ENCODE peak calls at places on chromosomes 16 and 17, in eight cellular contexts. O is IMR-90; C is RWPE1; F is tibial nerve; J is activated CD8-positive, alpha-beta T cell treated with anti-CD3 and anti-CD28 coated beads for 36 hours; L is fibroblast of pulmonary artery; I is cardiac fibroblast; E is endothelial cell. H is an unnamed sample.

GRCh38 chr16:86942469-86943175 is 364.3 kb downstream of the FOXL1 start:
- DNase-seq in O (no peak), C (no peak), F (no peak), J (no peak), L (peak; percentile 49), I (no peak), E (no peak), H (no peak)

GRCh38 chr16:24315343-24315742 is 59.2 kb downstream of the CACNG3 start:
- DNase-seq in O (no peak), C (no peak), F (no peak), J (no peak), L (no peak), I (no peak), E (no peak), H (no peak)

GRCh38 chr16:14302399-14303181 is 231.5 kb downstream of the MRTFB start:
- DNase-seq in O (no peak), C (no peak), F (no peak), J (peak; percentile 37), L (no peak), I (no peak), E (peak; percentile 45), H (peak; percentile 64)

GRCh38 chr16:72501739-72502653 is 330.0 kb upstream of the PMFBP1 start:
- DNase-seq in O (peak; percentile 79), C (peak; percentile 57), F (peak; percentile 28), J (peak; percentile 70), L (peak; percentile 90), I (peak; percentile 88), E (peak; percentile 68), H (peak; percentile 64)

GRCh38 chr17:29581583-29582253 is 7.7 kb downstream of the GIT1 start:
- DNase-seq in O (no peak), C (peak; percentile 86), F (no peak), J (no peak), L (no peak), I (no peak), E (no peak), H (no peak)

GRCh38 chr17:67476787-67477335 is 99.8 kb downstream of the PITPNC1 start:
- DNase-seq in O (no peak), C (no peak), F (no peak), J (peak; percentile 59), L (no peak), I (no peak), E (no peak), H (no peak)

GRCh38 chr17:3885970-3886369 is 6.9 kb downstream of the CAMKK1 start:
- DNase-seq in O (peak; percentile 70), C (no peak), F (no peak), J (no peak), L (peak; percentile 66), I (peak; percentile 76), E (no peak), H (no peak)

GRCh38 chr17:32341141-32341856 is 674 bp downstream of the C17orf75 start:
- DNase-seq in O (no peak), C (no peak), F (no peak), J (peak; percentile 75), L (no peak), I (peak; percentile 36), E (no peak), H (peak; percentile 57)

GRCh38 chr16:2817496-2818277 is 650 bp downstream of the PRSS21 start:
- DNase-seq in O (no peak), C (no peak), F (no peak), J (peak; percentile 22), L (no peak), I (no peak), E (no peak), H (no peak)

GRCh38 chr17:60137731-60138130 is 12.0 kb upstream of the CA4 start:
- DNase-seq in O (no peak), C (no peak), F (no peak), J (no peak), L (no peak), I (no peak), E (no peak), H (no peak)

GRCh38 chr16:75011634-75012307 is 12.9 kb downstream of the ZNRF1 start:
- DNase-seq in O (peak; percentile 92), C (peak; percentile 91), F (no peak), J (peak; percentile 78), L (peak; percentile 85), I (peak; percentile 96), E (no peak), H (peak; percentile 63)

GRCh38 chr17:80433916-80434666 is 19.1 kb downstream of the ENDOV start:
- DNase-seq in O (peak; percentile 63), C (no peak), F (no peak), J (no peak), L (no peak), I (no peak), E (no peak), H (no peak)

GRCh38 chr16:89687092-89687940 is 827 bp downstream of the CDK10 start:
- DNase-seq in O (peak; percentile 52), C (peak; percentile 32), F (no peak), J (peak; percentile 36), L (peak; percentile 25), I (peak; percentile 49), E (no peak), H (peak; percentile 57)

GRCh38 chr17:57210224-57210553 is 46.1 kb upstream of the MSI2 start:
- DNase-seq in O (no peak), C (peak; percentile 61), F (no peak), J (no peak), L (no peak), I (peak; percentile 49), E (no peak), H (no peak)

GRCh38 chr17:80154166-80154565 is 7.2 kb upstream of the EIF4A3 start:
- DNase-seq in O (no peak), C (no peak), F (no peak), J (no peak), L (no peak), I (no peak), E (no peak), H (no peak)

GRCh38 chr17:13337864-13338371 is 263.8 kb downstream of the HS3ST3A1 start:
- DNase-seq in O (peak; percentile 78), C (peak; percentile 50), F (no peak), J (peak; percentile 26), L (peak; percentile 82), I (peak; percentile 88), E (peak; percentile 23), H (peak; percentile 22)

GRCh38 chr16:1458977-1459341 is 14.6 kb upstream of the CCDC154 start:
- DNase-seq in O (no peak), C (no peak), F (no peak), J (no peak), L (no peak), I (no peak), E (no peak), H (peak; percentile 80)
- TF ChIP-seq CTCF in O (no peak), C (no peak), F (no peak), J (no peak), L (no peak), I (no peak), E (no peak), H (no peak)

GRCh38 chr16:11871193-11871592 is 19.9 kb upstream of the RSL1D1 start:
- DNase-seq in O (peak; percentile 30), C (no peak), F (no peak), J (no peak), L (peak; percentile 37), I (peak; percentile 56), E (peak; percentile 45), H (no peak)
- TF ChIP-seq CTCF in O (peak; percentile 7), C (peak; percentile 7), F (no peak), J (no peak), L (peak; percentile 8), I (peak; percentile 18), E (peak; percentile 20), H (no peak)

DNA sequence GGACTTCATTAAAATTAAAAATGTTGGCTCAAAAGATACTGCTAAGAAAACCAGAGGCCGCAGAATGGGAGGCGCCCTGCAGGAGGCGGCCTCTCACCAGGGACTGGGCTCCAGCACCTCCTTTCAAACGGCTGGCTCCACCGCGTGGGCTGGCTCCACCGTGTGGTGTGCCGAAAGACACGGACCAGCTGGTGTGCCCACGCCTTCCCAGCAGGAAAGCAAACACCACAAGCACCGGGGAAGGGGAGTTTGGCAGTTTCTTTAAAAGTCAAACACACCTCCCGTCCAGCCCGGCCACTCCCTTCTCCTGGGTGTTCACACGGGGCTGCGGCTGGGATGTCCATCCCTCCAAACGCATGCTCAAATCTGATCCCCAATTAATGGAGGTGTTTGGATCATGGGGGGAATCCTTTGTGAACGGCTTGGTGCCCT is 13.9 kb downstream of the HAGH start:
- DNase-seq in O (peak; percentile 85), C (peak; percentile 29), F (no peak), J (peak; percentile 79), L (peak; percentile 89), I (peak; percentile 72), E (peak; percentile 52), H (peak; percentile 59)
- TF ChIP-seq CTCF in O (peak; percentile 87), C (peak; percentile 70), F (peak; percentile 17), J (peak; percentile 57), L (peak; percentile 63), I (peak; percentile 57), E (peak; percentile 35), H (peak; percentile 22)

GRCh38 chr17:34517406-34517805 is 62.0 kb upstream of the TMEM132E start:
- DNase-seq in O (no peak), C (no peak), F (no peak), J (no peak), L (no peak), I (no peak), E (no peak), H (no peak)

DNA sequence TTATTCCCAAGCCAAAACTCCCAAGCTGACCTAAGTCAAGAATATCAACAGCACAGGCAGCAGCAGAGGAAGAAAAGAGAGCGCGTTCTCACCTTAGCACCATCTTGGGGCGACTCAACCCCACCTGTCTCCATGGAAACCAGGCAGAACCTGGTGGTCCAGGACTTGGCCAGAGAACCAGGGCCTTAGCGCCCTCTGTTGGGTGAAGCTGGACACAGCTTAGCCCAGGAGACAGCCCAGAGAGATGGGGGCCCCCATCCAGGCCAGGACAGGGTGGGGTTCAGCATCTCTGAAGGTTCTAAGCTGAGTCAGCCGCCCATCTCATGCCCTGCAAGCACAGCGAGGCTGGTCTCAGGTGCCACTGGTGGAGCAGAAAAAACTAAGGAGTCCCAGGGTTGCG is 60.1 kb upstream of the TMEM132E start:
- DNase-seq in O (no peak), C (no peak), F (no peak), J (peak; percentile 52), L (no peak), I (no peak), E (peak; percentile 60), H (peak; percentile 45)
- TF ChIP-seq CTCF in O (peak; percentile 10), C (no peak), F (peak; percentile 11), J (peak; percentile 70), L (peak; percentile 39), I (peak; percentile 35), E (peak; percentile 70), H (peak; percentile 49)